ENCODE peak calls at places on chromosome 22, in seven cellular contexts. One of them, this sample, is unnamed.

GRCh38 chr22:44412136-44412731 is 85.8 kb downstream of the RTL6 start:
- DNase-seq in stimulated activated CD8-positive, alpha-beta memory T cell treated with anti-CD3 and anti-CD28 coated beads, Interleukin-7, amount 100 ng/mL, for 1 hour: no peak
- DNase-seq in germinal center: no peak
- DNase-seq in neural crest cell: no peak
- DNase-seq in activated CD4-positive, CD25-positive, alpha-beta regulatory T cell: no peak
- DNase-seq in astrocyte of the hippocampus: no peak
- DNase-seq in AG08396: no peak
- DNase-seq in this sample: no peak

GRCh38 chr22:43855431-43855830 is 6.9 kb downstream of the SULT4A1 start:
- DNase-seq in stimulated activated CD8-positive, alpha-beta memory T cell treated with anti-CD3 and anti-CD28 coated beads, Interleukin-7, amount 100 ng/mL, for 1 hour: no peak
- DNase-seq in germinal center: no peak
- DNase-seq in neural crest cell: no peak
- DNase-seq in activated CD4-positive, CD25-positive, alpha-beta regulatory T cell: no peak
- DNase-seq in astrocyte of the hippocampus: no peak
- DNase-seq in AG08396: no peak
- DNase-seq in this sample: no peak

GRCh38 chr22:43890901-43891331 is 897 bp downstream of the PNPLA5 start:
- DNase-seq in stimulated activated CD8-positive, alpha-beta memory T cell treated with anti-CD3 and anti-CD28 coated beads, Interleukin-7, amount 100 ng/mL, for 1 hour: no peak
- DNase-seq in germinal center: no peak
- DNase-seq in neural crest cell: no peak
- DNase-seq in activated CD4-positive, CD25-positive, alpha-beta regulatory T cell: no peak
- DNase-seq in astrocyte of the hippocampus: no peak
- DNase-seq in AG08396: no peak
- DNase-seq in this sample: no peak

GRCh38 chr22:48748113-48748859 is 1079.4 kb downstream of the BRD1 start:
- DNase-seq in stimulated activated CD8-positive, alpha-beta memory T cell treated with anti-CD3 and anti-CD28 coated beads, Interleukin-7, amount 100 ng/mL, for 1 hour: no peak
- DNase-seq in germinal center: no peak
- DNase-seq in neural crest cell: no peak
- DNase-seq in activated CD4-positive, CD25-positive, alpha-beta regulatory T cell: no peak
- DNase-seq in astrocyte of the hippocampus: no peak
- DNase-seq in AG08396: no peak
- DNase-seq in this sample: no peak

GRCh38 chr22:40422558-40423245 is 52.3 kb downstream of the SGSM3 start:
- DNase-seq in stimulated activated CD8-positive, alpha-beta memory T cell treated with anti-CD3 and anti-CD28 coated beads, Interleukin-7, amount 100 ng/mL, for 1 hour: no peak
- DNase-seq in germinal center: no peak
- DNase-seq in neural crest cell: no peak
- DNase-seq in activated CD4-positive, CD25-positive, alpha-beta regulatory T cell: no peak
- DNase-seq in astrocyte of the hippocampus: no peak
- DNase-seq in AG08396: no peak
- DNase-seq in this sample: no peak

GRCh38 chr22:17607891-17608521 is 20.5 kb downstream of the ATP6V1E1 start:
- DNase-seq in stimulated activated CD8-positive, alpha-beta memory T cell treated with anti-CD3 and anti-CD28 coated beads, Interleukin-7, amount 100 ng/mL, for 1 hour: no peak
- DNase-seq in germinal center: no peak
- DNase-seq in neural crest cell: no peak
- DNase-seq in activated CD4-positive, CD25-positive, alpha-beta regulatory T cell: no peak
- DNase-seq in astrocyte of the hippocampus: no peak
- DNase-seq in AG08396: no peak
- DNase-seq in this sample: no peak

GRCh38 chr22:48741540-48741939 is 1086.1 kb downstream of the BRD1 start:
- DNase-seq in stimulated activated CD8-positive, alpha-beta memory T cell treated with anti-CD3 and anti-CD28 coated beads, Interleukin-7, amount 100 ng/mL, for 1 hour: no peak
- DNase-seq in germinal center: no peak
- DNase-seq in neural crest cell: no peak
- DNase-seq in activated CD4-positive, CD25-positive, alpha-beta regulatory T cell: no peak
- DNase-seq in astrocyte of the hippocampus: no peak
- DNase-seq in AG08396: no peak
- DNase-seq in this sample: no peak

GRCh38 chr22:38262051-38262795 is 10.6 kb downstream of the TMEM184B start:
- DNase-seq in stimulated activated CD8-positive, alpha-beta memory T cell treated with anti-CD3 and anti-CD28 coated beads, Interleukin-7, amount 100 ng/mL, for 1 hour: no peak
- DNase-seq in germinal center: peak; percentile 68
- DNase-seq in neural crest cell: no peak
- DNase-seq in activated CD4-positive, CD25-positive, alpha-beta regulatory T cell: no peak
- DNase-seq in astrocyte of the hippocampus: no peak
- DNase-seq in AG08396: no peak
- DNase-seq in this sample: no peak

GRCh38 chr22:37397246-37397645 is 30.0 kb downstream of the ELFN2 start:
- DNase-seq in stimulated activated CD8-positive, alpha-beta memory T cell treated with anti-CD3 and anti-CD28 coated beads, Interleukin-7, amount 100 ng/mL, for 1 hour: no peak
- DNase-seq in germinal center: no peak
- DNase-seq in neural crest cell: no peak
- DNase-seq in activated CD4-positive, CD25-positive, alpha-beta regulatory T cell: no peak
- DNase-seq in astrocyte of the hippocampus: no peak
- DNase-seq in AG08396: no peak
- DNase-seq in this sample: no peak

GRCh38 chr22:26701323-26701722 is 43.9 kb downstream of the MIAT start:
- DNase-seq in stimulated activated CD8-positive, alpha-beta memory T cell treated with anti-CD3 and anti-CD28 coated beads, Interleukin-7, amount 100 ng/mL, for 1 hour: no peak
- DNase-seq in germinal center: no peak
- DNase-seq in neural crest cell: no peak
- DNase-seq in activated CD4-positive, CD25-positive, alpha-beta regulatory T cell: no peak
- DNase-seq in astrocyte of the hippocampus: no peak
- DNase-seq in AG08396: no peak
- DNase-seq in this sample: no peak